ENCODE peak calls at places on chromosomes 5 and 9, in four cellular contexts. One of them, this sample, is unnamed.

GRCh38 chr5:160507181-160507811 is 85.6 kb downstream of the PTTG1 start:
- DNase-seq in AG09319: no peak
- DNase-seq in A172: peak
- DNase-seq in CD8-positive, alpha-beta T cell: no peak
- DNase-seq in this sample: no peak

GRCh38 chr5:151158287-151158661 is 695 bp upstream of the ANXA6 start:
- DNase-seq in AG09319: no peak
- DNase-seq in A172: peak
- DNase-seq in CD8-positive, alpha-beta T cell: no peak
- DNase-seq in this sample: no peak

GRCh38 chr5:78672154-78672553 is 23.6 kb upstream of the LHFPL2 start:
- DNase-seq in AG09319: no peak
- DNase-seq in A172: no peak
- DNase-seq in CD8-positive, alpha-beta T cell: no peak
- DNase-seq in this sample: no peak

GRCh38 chr5:180623411-180623834 is 26.0 kb downstream of the FLT4 start:
- DNase-seq in AG09319: no peak
- DNase-seq in A172: no peak
- DNase-seq in CD8-positive, alpha-beta T cell: no peak
- DNase-seq in this sample: no peak

GRCh38 chr9:92954078-92954861 is 6.9 kb downstream of the FGD3 start:
- DNase-seq in AG09319: no peak
- DNase-seq in A172: peak
- DNase-seq in CD8-positive, alpha-beta T cell: peak
- DNase-seq in this sample: no peak

GRCh38 chr9:110443878-110444245 is 106.2 kb upstream of the TXNDC8 start:
- DNase-seq in AG09319: peak
- DNase-seq in A172: no peak
- DNase-seq in CD8-positive, alpha-beta T cell: no peak
- DNase-seq in this sample: no peak

GRCh38 chr9:6877671-6878161 is 119.9 kb downstream of the KDM4C start:
- DNase-seq in AG09319: peak
- DNase-seq in A172: no peak
- DNase-seq in CD8-positive, alpha-beta T cell: no peak
- DNase-seq in this sample: no peak

GRCh38 chr9:35073276-35073607 is 817 bp upstream of the VCP start:
- DNase-seq in AG09319: no peak
- DNase-seq in A172: no peak
- DNase-seq in CD8-positive, alpha-beta T cell: no peak
- DNase-seq in this sample: no peak

GRCh38 chr9:87683751-87684626 is 41.9 kb upstream of the CTSL start:
- DNase-seq in AG09319: no peak
- DNase-seq in A172: no peak
- DNase-seq in CD8-positive, alpha-beta T cell: no peak
- DNase-seq in this sample: no peak

GRCh38 chr5:122262107-122262506 is 49.9 kb upstream of the SNCAIP start:
- DNase-seq in AG09319: no peak
- DNase-seq in A172: peak
- DNase-seq in CD8-positive, alpha-beta T cell: no peak
- DNase-seq in this sample: no peak

GRCh38 chr5:65893749-65894430 is 32.5 kb upstream of the ERBIN start:
- DNase-seq in AG09319: no peak
- DNase-seq in A172: no peak
- DNase-seq in CD8-positive, alpha-beta T cell: no peak
- DNase-seq in this sample: no peak

GRCh38 chr9:91162784-91163440 is 198.8 kb downstream of the AUH start:
- DNase-seq in AG09319: no peak
- DNase-seq in A172: peak
- DNase-seq in CD8-positive, alpha-beta T cell: no peak
- DNase-seq in this sample: peak

GRCh38 chr5:173618927-173619519 is 2.6 kb upstream of the BOD1 start:
- DNase-seq in AG09319: peak
- DNase-seq in A172: peak
- DNase-seq in CD8-positive, alpha-beta T cell: peak
- DNase-seq in this sample: peak

GRCh38 chr9:3526166-3526902 is 533 bp upstream of the RFX3 start:
- DNase-seq in AG09319: peak
- DNase-seq in A172: peak
- DNase-seq in CD8-positive, alpha-beta T cell: peak
- DNase-seq in this sample: peak

GRCh38 chr9:89642789-89643188 is 38.0 kb downstream of the GADD45G start:
- DNase-seq in AG09319: no peak
- DNase-seq in A172: peak
- DNase-seq in CD8-positive, alpha-beta T cell: no peak
- DNase-seq in this sample: no peak

GRCh38 chr5:5589857-5590256 is 167.4 kb downstream of the ICE1 start:
- DNase-seq in AG09319: no peak
- DNase-seq in A172: no peak
- DNase-seq in CD8-positive, alpha-beta T cell: no peak
- DNase-seq in this sample: no peak

GRCh38 chr9:37622462-37622861 is 28.3 kb upstream of the FRMPD1 start:
- DNase-seq in AG09319: peak
- DNase-seq in A172: no peak
- DNase-seq in CD8-positive, alpha-beta T cell: no peak
- DNase-seq in this sample: no peak

GRCh38 chr9:70298245-70298771 is 39.5 kb downstream of the SMC5 start:
- DNase-seq in AG09319: no peak
- DNase-seq in A172: no peak
- DNase-seq in CD8-positive, alpha-beta T cell: no peak
- DNase-seq in this sample: no peak

GRCh38 chr5:151676719-151677118 is 10.0 kb downstream of the SPARC start:
- DNase-seq in AG09319: no peak
- DNase-seq in A172: peak
- DNase-seq in CD8-positive, alpha-beta T cell: no peak
- DNase-seq in this sample: no peak

GRCh38 chr9:83520292-83520691 is 17.9 kb downstream of the FRMD3 start:
- DNase-seq in AG09319: no peak
- DNase-seq in A172: no peak
- DNase-seq in CD8-positive, alpha-beta T cell: no peak
- DNase-seq in this sample: no peak

GRCh38 chr5:59081693-59082092 is 498.8 kb downstream of the RAB3C start:
- DNase-seq in AG09319: no peak
- DNase-seq in A172: no peak
- DNase-seq in CD8-positive, alpha-beta T cell: no peak
- DNase-seq in this sample: no peak

GRCh38 chr5:143418140-143418866 is 14.8 kb upstream of the NR3C1 start:
- DNase-seq in AG09319: no peak
- DNase-seq in A172: no peak
- DNase-seq in CD8-positive, alpha-beta T cell: no peak
- DNase-seq in this sample: no peak

GRCh38 chr5:54317511-54318260 is 7.3 kb upstream of the ARL15 start:
- DNase-seq in AG09319: no peak
- DNase-seq in A172: peak
- DNase-seq in CD8-positive, alpha-beta T cell: no peak
- DNase-seq in this sample: no peak

GRCh38 chr9:34253460-34253837 is 74.6 kb downstream of the UBAP1 start:
- DNase-seq in AG09319: no peak
- DNase-seq in A172: peak
- DNase-seq in CD8-positive, alpha-beta T cell: no peak
- DNase-seq in this sample: no peak

GRCh38 chr5:1659100-1660036 is 135.6 kb upstream of the LPCAT1 start:
- DNase-seq in AG09319: no peak
- DNase-seq in A172: no peak
- DNase-seq in CD8-positive, alpha-beta T cell: no peak
- DNase-seq in this sample: no peak

GRCh38 chr9:34179528-34180138 is 790 bp downstream of the UBAP1 start:
- DNase-seq in AG09319: peak
- DNase-seq in A172: peak
- DNase-seq in CD8-positive, alpha-beta T cell: no peak
- DNase-seq in this sample: no peak

This sample was measured in nephron progenitor cell.